ENCODE peak calls at places on chromosomes 16 and 17, in nine cellular contexts. One of them, this sample, is unnamed.

GRCh38 chr16:82061861-82062525 is 26.9 kb downstream of the HSD17B2 start:
- DNase-seq in cerebellar cortex: peak
- DNase-seq in lower leg skin: no peak
- DNase-seq in AG08395: no peak
- DNase-seq in MCF 10A: peak
- DNase-seq in activated T-cell treated with anti-CD3 and anti-CD28 coated beads for 24 hours: no peak
- DNase-seq in cardiac muscle cell: peak
- DNase-seq in GM13977: peak
- DNase-seq in amniotic stem cell: no peak
- DNase-seq in this sample: no peak

GRCh38 chr16:85984211-85984880 is 85.4 kb downstream of the IRF8 start:
- DNase-seq in MCF 10A: no peak
- DNase-seq in AG08395: no peak
- DNase-seq in cardiac muscle cell: no peak
- DNase-seq in cerebellar cortex: no peak
- DNase-seq in GM13977: no peak
- DNase-seq in amniotic stem cell: no peak
- DNase-seq in lower leg skin: no peak
- DNase-seq in activated T-cell treated with anti-CD3 and anti-CD28 coated beads for 24 hours: no peak
- DNase-seq in this sample: no peak

GRCh38 chr17:46003907-46004748 is 5.1 kb downstream of the STH start:
- DNase-seq in lower leg skin: no peak
- DNase-seq in cerebellar cortex: peak
- DNase-seq in AG08395: no peak
- DNase-seq in GM13977: no peak
- DNase-seq in MCF 10A: peak
- DNase-seq in amniotic stem cell: no peak
- DNase-seq in activated T-cell treated with anti-CD3 and anti-CD28 coated beads for 24 hours: no peak
- DNase-seq in cardiac muscle cell: peak
- DNase-seq in this sample: no peak

GRCh38 chr17:50808413-50808812 is 27.0 kb upstream of the WFIKKN2 start:
- DNase-seq in GM13977: no peak
- DNase-seq in cardiac muscle cell: no peak
- DNase-seq in MCF 10A: no peak
- DNase-seq in amniotic stem cell: no peak
- DNase-seq in cerebellar cortex: no peak
- DNase-seq in AG08395: no peak
- DNase-seq in activated T-cell treated with anti-CD3 and anti-CD28 coated beads for 24 hours: no peak
- DNase-seq in lower leg skin: no peak
- DNase-seq in this sample: no peak

GRCh38 chr16:19804538-19805323 is 79.9 kb downstream of the GPRC5B start:
- DNase-seq in AG08395: no peak
- DNase-seq in amniotic stem cell: no peak
- DNase-seq in GM13977: no peak
- DNase-seq in MCF 10A: no peak
- DNase-seq in cerebellar cortex: no peak
- DNase-seq in activated T-cell treated with anti-CD3 and anti-CD28 coated beads for 24 hours: no peak
- DNase-seq in cardiac muscle cell: peak
- DNase-seq in lower leg skin: peak
- DNase-seq in this sample: peak

GRCh38 chr16:31710880-31711279 is 162.7 kb upstream of the ZNF267 start:
- DNase-seq in amniotic stem cell: no peak
- DNase-seq in lower leg skin: no peak
- DNase-seq in activated T-cell treated with anti-CD3 and anti-CD28 coated beads for 24 hours: no peak
- DNase-seq in cerebellar cortex: no peak
- DNase-seq in GM13977: no peak
- DNase-seq in cardiac muscle cell: no peak
- DNase-seq in AG08395: no peak
- DNase-seq in MCF 10A: no peak
- DNase-seq in this sample: no peak

GRCh38 chr16:73231969-73232554 is 184.1 kb upstream of the ZFHX3 start:
- DNase-seq in cerebellar cortex: peak
- DNase-seq in GM13977: no peak
- DNase-seq in MCF 10A: no peak
- DNase-seq in cardiac muscle cell: peak
- DNase-seq in activated T-cell treated with anti-CD3 and anti-CD28 coated beads for 24 hours: no peak
- DNase-seq in amniotic stem cell: no peak
- DNase-seq in AG08395: no peak
- DNase-seq in lower leg skin: peak
- DNase-seq in this sample: no peak

GRCh38 chr16:1338119-1338730 is 4.8 kb downstream of the BAIAP3 start:
- DNase-seq in cerebellar cortex: no peak
- DNase-seq in cardiac muscle cell: no peak
- DNase-seq in amniotic stem cell: no peak
- DNase-seq in AG08395: no peak
- DNase-seq in GM13977: no peak
- DNase-seq in activated T-cell treated with anti-CD3 and anti-CD28 coated beads for 24 hours: no peak
- DNase-seq in lower leg skin: no peak
- DNase-seq in MCF 10A: peak
- DNase-seq in this sample: no peak

GRCh38 chr17:34527908-34528470 is 51.4 kb upstream of the TMEM132E start:
- DNase-seq in cardiac muscle cell: no peak
- DNase-seq in lower leg skin: no peak
- DNase-seq in cerebellar cortex: no peak
- DNase-seq in amniotic stem cell: no peak
- DNase-seq in AG08395: no peak
- DNase-seq in GM13977: no peak
- DNase-seq in activated T-cell treated with anti-CD3 and anti-CD28 coated beads for 24 hours: no peak
- DNase-seq in MCF 10A: no peak
- DNase-seq in this sample: no peak

GRCh38 chr17:66897141-66897540 is 62.2 kb downstream of the CACNG5 start:
- DNase-seq in cardiac muscle cell: no peak
- DNase-seq in amniotic stem cell: no peak
- DNase-seq in cerebellar cortex: no peak
- DNase-seq in lower leg skin: no peak
- DNase-seq in activated T-cell treated with anti-CD3 and anti-CD28 coated beads for 24 hours: no peak
- DNase-seq in AG08395: no peak
- DNase-seq in GM13977: no peak
- DNase-seq in MCF 10A: no peak
- DNase-seq in this sample: no peak

GRCh38 chr17:77445908-77446535 is 305.3 kb downstream of the SEC14L1 start:
- DNase-seq in cerebellar cortex: no peak
- DNase-seq in GM13977: no peak
- DNase-seq in lower leg skin: no peak
- DNase-seq in amniotic stem cell: no peak
- DNase-seq in cardiac muscle cell: peak
- DNase-seq in MCF 10A: no peak
- DNase-seq in AG08395: no peak
- DNase-seq in activated T-cell treated with anti-CD3 and anti-CD28 coated beads for 24 hours: no peak
- DNase-seq in this sample: peak

GRCh38 chr17:19724501-19725420 is 8.4 kb upstream of the SLC47A2 start:
- DNase-seq in activated T-cell treated with anti-CD3 and anti-CD28 coated beads for 24 hours: peak
- DNase-seq in AG08395: no peak
- DNase-seq in cerebellar cortex: peak
- DNase-seq in amniotic stem cell: no peak
- DNase-seq in MCF 10A: peak
- DNase-seq in GM13977: no peak
- DNase-seq in lower leg skin: peak
- DNase-seq in cardiac muscle cell: peak
- DNase-seq in this sample: no peak

GRCh38 chr17:76612465-76612864 is 26.8 kb upstream of the ST6GALNAC2 start:
- DNase-seq in MCF 10A: no peak
- DNase-seq in AG08395: no peak
- DNase-seq in cerebellar cortex: no peak
- DNase-seq in cardiac muscle cell: no peak
- DNase-seq in GM13977: no peak
- DNase-seq in lower leg skin: no peak
- DNase-seq in amniotic stem cell: no peak
- DNase-seq in activated T-cell treated with anti-CD3 and anti-CD28 coated beads for 24 hours: no peak
- DNase-seq in this sample: no peak

GRCh38 chr17:37506678-37507077 is 17.0 kb downstream of the DUSP14 start:
- DNase-seq in lower leg skin: no peak
- DNase-seq in amniotic stem cell: no peak
- DNase-seq in MCF 10A: peak
- DNase-seq in cerebellar cortex: peak
- DNase-seq in cardiac muscle cell: peak
- DNase-seq in GM13977: peak
- DNase-seq in activated T-cell treated with anti-CD3 and anti-CD28 coated beads for 24 hours: no peak
- DNase-seq in AG08395: peak
- DNase-seq in this sample: peak

GRCh38 chr17:77363821-77364361 is 223.1 kb downstream of the SEC14L1 start:
- DNase-seq in cerebellar cortex: peak
- DNase-seq in AG08395: no peak
- DNase-seq in MCF 10A: peak
- DNase-seq in activated T-cell treated with anti-CD3 and anti-CD28 coated beads for 24 hours: no peak
- DNase-seq in lower leg skin: no peak
- DNase-seq in amniotic stem cell: no peak
- DNase-seq in cardiac muscle cell: peak
- DNase-seq in GM13977: no peak
- DNase-seq in this sample: peak

GRCh38 chr17:41624208-41625101 is at the start of gene KRT17:
- DNase-seq in amniotic stem cell: no peak
- DNase-seq in cardiac muscle cell: no peak
- DNase-seq in lower leg skin: no peak
- DNase-seq in MCF 10A: peak
- DNase-seq in AG08395: no peak
- DNase-seq in GM13977: no peak
- DNase-seq in cerebellar cortex: no peak
- DNase-seq in activated T-cell treated with anti-CD3 and anti-CD28 coated beads for 24 hours: no peak
- DNase-seq in this sample: no peak

GRCh38 chr16:53642094-53642493 is 61.6 kb downstream of the RPGRIP1L start:
- DNase-seq in cardiac muscle cell: no peak
- DNase-seq in GM13977: no peak
- DNase-seq in activated T-cell treated with anti-CD3 and anti-CD28 coated beads for 24 hours: no peak
- DNase-seq in AG08395: no peak
- DNase-seq in MCF 10A: peak
- DNase-seq in lower leg skin: no peak
- DNase-seq in amniotic stem cell: no peak
- DNase-seq in cerebellar cortex: no peak
- DNase-seq in this sample: no peak

GRCh38 chr17:3003401-3004149 is 59.8 kb downstream of the OR1D5 start:
- DNase-seq in GM13977: peak
- DNase-seq in lower leg skin: no peak
- DNase-seq in amniotic stem cell: no peak
- DNase-seq in AG08395: no peak
- DNase-seq in activated T-cell treated with anti-CD3 and anti-CD28 coated beads for 24 hours: no peak
- DNase-seq in MCF 10A: no peak
- DNase-seq in cerebellar cortex: no peak
- DNase-seq in cardiac muscle cell: no peak
- DNase-seq in this sample: no peak

GRCh38 chr16:75497558-75497957 is 2.3 kb upstream of the CHST6 start:
- DNase-seq in cardiac muscle cell: no peak
- DNase-seq in activated T-cell treated with anti-CD3 and anti-CD28 coated beads for 24 hours: no peak
- DNase-seq in cerebellar cortex: peak
- DNase-seq in amniotic stem cell: no peak
- DNase-seq in MCF 10A: no peak
- DNase-seq in GM13977: no peak
- DNase-seq in lower leg skin: no peak
- DNase-seq in AG08395: no peak
- DNase-seq in this sample: no peak